ENCODE peak calls at places on chromosomes 11 and 22, in four cellular contexts. One of them, this sample, is unnamed. For H3K4me1, the result is how much of the 10 kb centered on the place peaks cover.

GRCh38 chr11:28836285-28837081 is 728.3 kb downstream of the METTL15 start:
- DNase-seq in lower lobe of right lung: no peak
- DNase-seq in tibial artery: no peak
- DNase-seq in left lung: no peak
- DNase-seq in this sample: peak

GRCh38 chr11:74371269-74372039 is 26.8 kb downstream of the PGM2L1 start:
- DNase-seq in lower lobe of right lung: no peak
- DNase-seq in tibial artery: no peak
- DNase-seq in left lung: no peak
- DNase-seq in this sample: no peak

GRCh38 chr11:86192858-86193257 is 51.7 kb upstream of the EED start:
- DNase-seq in lower lobe of right lung: no peak
- DNase-seq in tibial artery: no peak
- DNase-seq in left lung: no peak
- DNase-seq in this sample: no peak

GRCh38 chr22:48955351-48956311 is 872.0 kb downstream of the BRD1 start:
- DNase-seq in lower lobe of right lung: no peak
- DNase-seq in tibial artery: peak
- DNase-seq in left lung: peak
- DNase-seq in this sample: no peak

GRCh38 chr11:125600663-125601062 is 8.0 kb downstream of the STT3A start:
- DNase-seq in lower lobe of right lung: no peak
- DNase-seq in tibial artery: no peak
- DNase-seq in left lung: no peak
- DNase-seq in this sample: no peak

GRCh38 chr11:65113361-65113756 is 1.7 kb downstream of the TM7SF2 start:
- DNase-seq in lower lobe of right lung: no peak
- DNase-seq in tibial artery: no peak
- DNase-seq in left lung: no peak
- DNase-seq in this sample: no peak

GRCh38 chr11:59866397-59866796 is at the start of gene TCN1:
- DNase-seq in lower lobe of right lung: no peak
- DNase-seq in tibial artery: no peak
- DNase-seq in left lung: no peak
- DNase-seq in this sample: no peak

GRCh38 chr11:16194566-16194965 is 161.8 kb downstream of the SOX6 start:
- DNase-seq in lower lobe of right lung: no peak
- DNase-seq in tibial artery: no peak
- DNase-seq in left lung: no peak
- DNase-seq in this sample: no peak

GRCh38 chr11:74312321-74312720 is 881 bp upstream of the P4HA3 start:
- DNase-seq in lower lobe of right lung: no peak
- DNase-seq in tibial artery: no peak
- DNase-seq in left lung: no peak
- DNase-seq in this sample: no peak

GRCh38 chr11:75577198-75577597 is 15.1 kb downstream of the SERPINH1 start:
- DNase-seq in lower lobe of right lung: peak
- DNase-seq in tibial artery: no peak
- DNase-seq in left lung: no peak
- DNase-seq in this sample: no peak

GRCh38 chr11:134659882-134660281 is 247.8 kb upstream of the B3GAT1 start:
- DNase-seq in lower lobe of right lung: no peak
- DNase-seq in tibial artery: no peak
- DNase-seq in left lung: no peak
- DNase-seq in this sample: no peak

GRCh38 chr22:46052801-46053562 is 76.0 kb upstream of the WNT7B start:
- DNase-seq in lower lobe of right lung: peak
- DNase-seq in tibial artery: peak
- DNase-seq in left lung: peak
- DNase-seq in this sample: peak

GRCh38 chr11:1765871-1766718 is 2.4 kb upstream of the CTSD start:
- DNase-seq in lower lobe of right lung: no peak
- DNase-seq in tibial artery: peak
- DNase-seq in left lung: peak
- DNase-seq in this sample: peak

GRCh38 chr11:111598546-111598945 is 3.7 kb upstream of the SIK2 start:
- DNase-seq in lower lobe of right lung: no peak
- DNase-seq in tibial artery: no peak
- DNase-seq in left lung: no peak
- DNase-seq in this sample: no peak

GRCh38 chr11:69000391-69000790 is 12.7 kb downstream of the MRGPRF start:
- DNase-seq in lower lobe of right lung: no peak
- DNase-seq in tibial artery: peak
- DNase-seq in left lung: no peak
- DNase-seq in this sample: no peak

DNA sequence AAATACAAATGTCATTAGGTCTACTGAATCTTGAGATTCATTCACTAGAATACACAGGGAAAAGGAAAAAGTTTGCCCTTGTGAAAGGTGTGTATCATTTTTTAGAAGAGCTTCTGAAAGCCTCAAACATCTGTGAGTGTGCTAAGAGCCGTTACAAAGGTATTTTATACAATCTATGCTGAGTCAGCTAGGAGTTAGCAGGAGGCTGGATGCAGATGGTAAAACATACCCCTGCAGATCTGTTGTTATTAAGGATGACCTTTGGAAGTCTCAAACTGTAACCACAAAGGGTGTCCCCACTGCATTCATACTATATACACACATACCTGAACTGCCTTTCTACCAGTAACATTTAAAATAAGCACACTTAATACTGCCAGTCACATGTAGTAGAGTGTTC is 8.3 kb upstream of the C11orf91 start:
- DNase-seq in lower lobe of right lung: no peak
- DNase-seq in tibial artery: no peak
- DNase-seq in left lung: no peak
- DNase-seq in this sample: no peak
- H3K4me1 ChIP-seq in lower lobe of right lung: half or more
- H3K4me1 ChIP-seq in tibial artery: under half
- H3K4me1 ChIP-seq in left lung: half or more
- H3K4me1 ChIP-seq in this sample: under half

DNA sequence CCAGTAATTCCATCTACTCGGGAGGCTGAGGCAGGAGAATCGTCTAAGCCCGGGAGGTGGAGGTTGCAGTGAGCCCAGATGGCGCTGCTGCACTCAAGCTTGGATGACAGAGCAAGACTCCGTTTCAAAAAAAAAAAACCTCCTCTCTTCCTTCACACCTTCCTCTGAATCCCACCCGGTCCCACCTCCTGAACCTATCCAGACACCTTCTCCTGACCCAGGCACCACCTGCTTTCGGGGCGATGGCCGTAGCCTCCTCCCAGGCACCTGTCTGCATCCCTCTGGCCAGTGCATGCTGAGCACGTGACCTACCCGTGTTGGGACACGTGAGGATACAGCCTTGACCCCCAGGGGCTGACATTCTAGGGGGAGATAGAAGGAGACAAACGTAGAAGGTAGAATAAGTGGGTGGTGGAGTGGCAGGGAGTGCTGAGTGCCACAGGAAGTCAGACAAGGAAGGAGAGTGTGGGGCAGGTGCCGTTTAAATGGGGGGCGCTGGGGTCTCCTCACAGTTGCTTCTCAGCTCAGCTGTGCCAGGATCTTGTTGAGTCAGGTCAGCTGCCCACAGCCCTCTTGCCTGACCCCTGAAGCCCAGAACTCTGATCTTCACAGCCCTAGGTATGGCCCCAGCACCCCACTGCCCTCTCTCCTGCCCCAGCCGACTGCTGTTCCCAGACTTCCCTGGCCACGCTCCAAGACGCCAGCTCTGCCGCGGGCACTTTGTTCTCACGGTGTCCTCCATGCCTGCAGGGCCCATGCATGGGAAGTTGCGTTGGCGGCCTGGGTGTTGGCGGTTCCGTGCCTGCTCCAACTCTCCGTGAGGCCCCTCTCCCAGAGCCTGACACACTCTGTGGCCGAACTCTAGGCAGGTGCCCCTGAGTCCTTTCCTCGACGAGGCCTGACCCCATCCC is 1.2 kb upstream of the MIOX start:
- DNase-seq in lower lobe of right lung: peak
- DNase-seq in tibial artery: no peak
- DNase-seq in left lung: peak
- DNase-seq in this sample: no peak
- TF ChIP-seq CTCF in lower lobe of right lung: no peak
- TF ChIP-seq CTCF in tibial artery: no peak
- TF ChIP-seq CTCF in left lung: no peak
- TF ChIP-seq CTCF in this sample: no peak

GRCh38 chr11:117200813-117201515 is 1.8 kb downstream of the TAGLN start:
- DNase-seq in lower lobe of right lung: no peak
- DNase-seq in tibial artery: no peak
- DNase-seq in left lung: peak
- DNase-seq in this sample: no peak

GRCh38 chr11:117202386-117203068 is 3.4 kb downstream of the TAGLN start:
- DNase-seq in lower lobe of right lung: no peak
- DNase-seq in tibial artery: no peak
- DNase-seq in left lung: peak
- DNase-seq in this sample: no peak

GRCh38 chr11:117201516-117201866 is 2.3 kb downstream of the TAGLN start:
- DNase-seq in lower lobe of right lung: no peak
- DNase-seq in tibial artery: no peak
- DNase-seq in left lung: peak
- DNase-seq in this sample: no peak

GRCh38 chr11:117203069-117203407 is 3.9 kb downstream of the TAGLN start:
- DNase-seq in lower lobe of right lung: no peak
- DNase-seq in tibial artery: no peak
- DNase-seq in left lung: no peak
- DNase-seq in this sample: no peak

DNA sequence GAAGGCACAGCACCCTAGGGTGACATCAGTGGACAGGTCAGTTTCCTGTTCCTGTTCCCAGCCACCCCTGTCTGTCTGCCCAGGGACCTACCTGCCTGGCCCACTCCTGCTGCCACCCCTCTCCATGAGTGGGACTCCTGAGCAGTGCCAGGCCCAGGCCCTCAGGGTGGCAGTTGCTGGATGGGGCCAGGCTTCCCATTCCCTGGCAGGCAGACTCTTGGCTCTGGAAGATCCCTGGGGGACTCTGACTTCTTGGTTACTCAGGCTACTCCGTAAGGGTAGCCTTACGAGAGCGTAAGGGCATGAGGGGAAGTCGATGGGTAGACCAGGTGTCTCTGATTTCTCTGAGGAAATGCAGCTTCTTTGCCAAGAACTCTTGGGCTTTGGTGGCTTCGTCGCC is 2.7 kb downstream of the TAGLN start:
- DNase-seq in lower lobe of right lung: no peak
- DNase-seq in tibial artery: no peak
- DNase-seq in left lung: peak
- DNase-seq in this sample: no peak
- H3K4me3 ChIP-seq in lower lobe of right lung: peak
- H3K4me3 ChIP-seq in tibial artery: peak
- H3K4me3 ChIP-seq in left lung: peak
- H3K4me3 ChIP-seq in this sample: no peak

GRCh38 chr11:94832604-94833238 is 64.6 kb downstream of the AMOTL1 start:
- DNase-seq in lower lobe of right lung: no peak
- DNase-seq in tibial artery: no peak
- DNase-seq in left lung: no peak
- DNase-seq in this sample: no peak
- H3K4me1 ChIP-seq in lower lobe of right lung: half or more
- H3K4me1 ChIP-seq in tibial artery: under half
- H3K4me1 ChIP-seq in left lung: under half
- H3K4me1 ChIP-seq in this sample: under half

GRCh38 chr11:102534261-102534872 is 3.8 kb upstream of the MMP7 start:
- DNase-seq in lower lobe of right lung: no peak
- DNase-seq in tibial artery: no peak
- DNase-seq in left lung: no peak
- DNase-seq in this sample: no peak
- TF ChIP-seq CTCF in lower lobe of right lung: no peak
- TF ChIP-seq CTCF in tibial artery: no peak
- TF ChIP-seq CTCF in left lung: no peak
- TF ChIP-seq CTCF in this sample: peak

GRCh38 chr22:36123673-36124630 is 36.6 kb downstream of the APOL3 start:
- DNase-seq in lower lobe of right lung: peak
- DNase-seq in tibial artery: peak
- DNase-seq in left lung: peak
- DNase-seq in this sample: peak
- H3K4me3 ChIP-seq in lower lobe of right lung: peak
- H3K4me3 ChIP-seq in tibial artery: peak
- H3K4me3 ChIP-seq in left lung: no peak
- H3K4me3 ChIP-seq in this sample: no peak

DNA sequence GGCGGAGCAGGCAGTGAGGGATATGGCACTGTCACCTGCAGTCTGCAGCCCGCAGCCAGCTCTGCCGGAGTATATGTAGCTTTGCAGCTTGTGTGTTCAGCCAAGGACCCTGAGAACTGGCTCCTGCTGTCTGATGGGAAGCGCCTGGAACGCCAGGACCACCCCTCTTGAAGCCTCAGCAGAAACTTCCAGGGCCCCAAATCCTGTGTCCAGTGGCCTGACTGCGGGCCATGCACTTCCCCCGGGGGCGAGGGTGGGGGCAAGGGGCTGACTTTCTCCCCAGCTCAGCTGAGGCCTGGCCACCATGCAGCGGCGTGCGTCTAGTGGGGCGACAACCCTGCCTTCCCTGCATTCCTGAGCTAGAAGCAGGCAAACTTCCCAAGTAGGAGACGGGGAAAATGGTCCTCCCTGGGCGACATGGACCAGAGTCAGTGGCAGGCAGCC is 32.3 kb downstream of the PISD start:
- DNase-seq in lower lobe of right lung: no peak
- DNase-seq in tibial artery: no peak
- DNase-seq in left lung: peak
- DNase-seq in this sample: no peak
- H3K4me1 ChIP-seq in lower lobe of right lung: half or more
- H3K4me1 ChIP-seq in tibial artery: half or more
- H3K4me1 ChIP-seq in left lung: half or more
- H3K4me1 ChIP-seq in this sample: under half

This sample was measured in RWPE2.